ENCODE peak calls at places on chromosomes 1 and 21, in seven cellular contexts. I is DND-41; S is GM12865; H is heart left ventricle; G is posterior vena cava; Z is stimulated activated CD8-positive, alpha-beta memory T cell treated with anti-CD3 and anti-CD28 coated beads, Interleukin-4, amount 100 ng/mL, for 48 hours; N is neuronal stem cell. C is an unnamed sample.

GRCh38 chr1:86191958-86192357 is 35.4 kb upstream of the COL24A1 start:
- DNase-seq in I (no peak), S (no peak), H (no peak), G (no peak), Z (no peak), N (no peak), C (no peak)

GRCh38 chr1:167722152-167722869 is 529 bp downstream of the MPZL1 start:
- DNase-seq in I (peak), S (no peak), H (no peak), G (peak), Z (peak), N (peak), C (peak)

GRCh38 chr1:40385437-40386310 is 12.1 kb downstream of the SMAP2 start:
- DNase-seq in I (peak), S (peak), H (no peak), G (no peak), Z (peak), N (no peak), C (no peak)

GRCh38 chr1:21324368-21325137 is 34.3 kb upstream of the ECE1 start:
- DNase-seq in I (peak), S (peak), H (peak), G (peak), Z (peak), N (no peak), C (no peak)

GRCh38 chr1:79197421-79197820 is 190.9 kb upstream of the ADGRL4 start:
- DNase-seq in I (no peak), S (peak), H (no peak), G (no peak), Z (no peak), N (peak), C (peak)

GRCh38 chr1:15941899-15942660 is 33.8 kb downstream of the ZBTB17 start:
- DNase-seq in I (peak), S (no peak), H (peak), G (peak), Z (peak), N (no peak), C (no peak)

GRCh38 chr1:203124546-203125317 is 2.8 kb upstream of the ADORA1 start:
- DNase-seq in I (no peak), S (no peak), H (no peak), G (no peak), Z (no peak), N (no peak), C (no peak)

GRCh38 chr1:55212349-55213028 is 2.7 kb downstream of the USP24 start:
- DNase-seq in I (peak), S (no peak), H (no peak), G (no peak), Z (no peak), N (no peak), C (no peak)

GRCh38 chr1:245770191-245770590 is 615.4 kb downstream of the KIF26B start:
- DNase-seq in I (no peak), S (no peak), H (no peak), G (no peak), Z (no peak), N (no peak), C (no peak)

GRCh38 chr1:35287807-35288640 is 19.5 kb downstream of the ZMYM4 start:
- DNase-seq in I (no peak), S (peak), H (no peak), G (no peak), Z (no peak), N (no peak), C (no peak)

GRCh38 chr1:203289281-203289981 is 15.9 kb upstream of the BTG2 start:
- DNase-seq in I (peak), S (peak), H (peak), G (peak), Z (peak), N (no peak), C (no peak)

GRCh38 chr1:8154621-8155052 is 128.5 kb upstream of the ERRFI1 start:
- DNase-seq in I (no peak), S (no peak), H (no peak), G (no peak), Z (no peak), N (peak), C (no peak)

GRCh38 chr1:60133848-60134247 is 60.3 kb upstream of the C1orf87 start:
- DNase-seq in I (no peak), S (no peak), H (no peak), G (no peak), Z (no peak), N (no peak), C (no peak)

GRCh38 chr1:39776400-39776713 is 5.2 kb upstream of the OXCT2 start:
- DNase-seq in I (no peak), S (peak), H (no peak), G (peak), Z (no peak), N (no peak), C (no peak)

GRCh38 chr1:18946550-18947381 is 9.7 kb downstream of the IFFO2 start:
- DNase-seq in I (no peak), S (no peak), H (no peak), G (no peak), Z (no peak), N (no peak), C (no peak)

GRCh38 chr1:13730301-13730700 is 30.3 kb downstream of the PRDM2 start:
- DNase-seq in I (no peak), S (no peak), H (no peak), G (no peak), Z (no peak), N (no peak), C (no peak)

GRCh38 chr1:153880962-153881361 is 41.8 kb downstream of the GATAD2B start:
- DNase-seq in I (peak), S (no peak), H (peak), G (peak), Z (peak), N (no peak), C (peak)

GRCh38 chr1:100785399-100786082 is 66.0 kb downstream of the VCAM1 start:
- DNase-seq in I (no peak), S (no peak), H (no peak), G (no peak), Z (no peak), N (no peak), C (no peak)

GRCh38 chr1:3629561-3630160 is 4.8 kb downstream of the TPRG1L start:
- DNase-seq in I (no peak), S (no peak), H (no peak), G (no peak), Z (no peak), N (no peak), C (no peak)

GRCh38 chr1:183034682-183035081 is 11.5 kb downstream of the LAMC1 start:
- DNase-seq in I (no peak), S (no peak), H (no peak), G (no peak), Z (no peak), N (no peak), C (no peak)

GRCh38 chr21:41583274-41583790 is 75.4 kb upstream of the TMPRSS2 start:
- DNase-seq in I (no peak), S (no peak), H (no peak), G (peak), Z (peak), N (no peak), C (no peak)

GRCh38 chr21:15060776-15061175 is 4.0 kb downstream of the NRIP1 start:
- DNase-seq in I (no peak), S (no peak), H (no peak), G (no peak), Z (no peak), N (no peak), C (no peak)

GRCh38 chr1:59486595-59486994 is 189.7 kb downstream of the FGGY start:
- DNase-seq in I (no peak), S (no peak), H (no peak), G (no peak), Z (no peak), N (no peak), C (no peak)

C was measured in endothelial cell.